ENCODE peak calls at places on chromosome 12, in seven cellular contexts. One of them, this sample, is unnamed.

GRCh38 chr12:3155710-3156386 is 78.7 kb downstream of the TSPAN9 start:
- DNase-seq in AG10803: no peak
- DNase-seq in neural progenitor cell: no peak
- DNase-seq in GM12865: no peak
- DNase-seq in testis: no peak
- DNase-seq in cardiac muscle cell: no peak
- DNase-seq in dorsolateral prefrontal cortex: no peak
- DNase-seq in this sample: no peak

GRCh38 chr12:109573914-109574244 is 285 bp downstream of the MVK start:
- DNase-seq in neural progenitor cell: no peak
- DNase-seq in GM12865: no peak
- DNase-seq in cardiac muscle cell: no peak
- DNase-seq in testis: no peak
- DNase-seq in dorsolateral prefrontal cortex: no peak
- DNase-seq in AG10803: no peak
- DNase-seq in this sample: no peak

GRCh38 chr12:113462880-113463745 is 8.6 kb downstream of the LHX5 start:
- DNase-seq in dorsolateral prefrontal cortex: no peak
- DNase-seq in neural progenitor cell: peak
- DNase-seq in AG10803: no peak
- DNase-seq in GM12865: no peak
- DNase-seq in cardiac muscle cell: peak
- DNase-seq in testis: no peak
- DNase-seq in this sample: no peak

GRCh38 chr12:46205293-46205692 is 63.5 kb downstream of the SLC38A1 start:
- DNase-seq in testis: no peak
- DNase-seq in dorsolateral prefrontal cortex: no peak
- DNase-seq in neural progenitor cell: no peak
- DNase-seq in AG10803: no peak
- DNase-seq in GM12865: no peak
- DNase-seq in cardiac muscle cell: no peak
- DNase-seq in this sample: no peak

GRCh38 chr12:42716521-42716920 is 127.0 kb upstream of the PRICKLE1 start:
- DNase-seq in AG10803: peak
- DNase-seq in dorsolateral prefrontal cortex: no peak
- DNase-seq in GM12865: no peak
- DNase-seq in neural progenitor cell: no peak
- DNase-seq in testis: peak
- DNase-seq in cardiac muscle cell: no peak
- DNase-seq in this sample: no peak

GRCh38 chr12:53976172-53976822 is 1.5 kb upstream of the HOTAIR start:
- DNase-seq in testis: no peak
- DNase-seq in cardiac muscle cell: no peak
- DNase-seq in AG10803: peak
- DNase-seq in dorsolateral prefrontal cortex: no peak
- DNase-seq in neural progenitor cell: no peak
- DNase-seq in GM12865: no peak
- DNase-seq in this sample: no peak

GRCh38 chr12:89768586-89769482 is 60.2 kb upstream of the ATP2B1 start:
- DNase-seq in neural progenitor cell: no peak
- DNase-seq in dorsolateral prefrontal cortex: no peak
- DNase-seq in AG10803: peak
- DNase-seq in GM12865: no peak
- DNase-seq in testis: peak
- DNase-seq in cardiac muscle cell: no peak
- DNase-seq in this sample: no peak

GRCh38 chr12:113980537-113981337 is 14.6 kb upstream of the RBM19 start:
- DNase-seq in neural progenitor cell: peak
- DNase-seq in dorsolateral prefrontal cortex: peak
- DNase-seq in AG10803: peak
- DNase-seq in cardiac muscle cell: peak
- DNase-seq in GM12865: peak
- DNase-seq in testis: peak
- DNase-seq in this sample: peak

GRCh38 chr12:108301346-108301745 is 37.8 kb downstream of the CMKLR1 start:
- DNase-seq in cardiac muscle cell: no peak
- DNase-seq in AG10803: no peak
- DNase-seq in dorsolateral prefrontal cortex: no peak
- DNase-seq in GM12865: no peak
- DNase-seq in neural progenitor cell: no peak
- DNase-seq in testis: no peak
- DNase-seq in this sample: no peak

GRCh38 chr12:47758834-47759690 is at the start of gene RAPGEF3:
- DNase-seq in cardiac muscle cell: peak
- DNase-seq in dorsolateral prefrontal cortex: peak
- DNase-seq in testis: peak
- DNase-seq in neural progenitor cell: peak
- DNase-seq in AG10803: peak
- DNase-seq in GM12865: peak
- DNase-seq in this sample: peak

GRCh38 chr12:54601841-54602240 is 13.4 kb upstream of the PPP1R1A start:
- DNase-seq in testis: no peak
- DNase-seq in dorsolateral prefrontal cortex: no peak
- DNase-seq in neural progenitor cell: no peak
- DNase-seq in cardiac muscle cell: no peak
- DNase-seq in GM12865: no peak
- DNase-seq in AG10803: no peak
- DNase-seq in this sample: peak

GRCh38 chr12:51533799-51534198 is 57.2 kb upstream of the SCN8A start:
- DNase-seq in AG10803: peak
- DNase-seq in dorsolateral prefrontal cortex: no peak
- DNase-seq in neural progenitor cell: no peak
- DNase-seq in cardiac muscle cell: peak
- DNase-seq in testis: no peak
- DNase-seq in GM12865: no peak
- DNase-seq in this sample: no peak

GRCh38 chr12:27331299-27331926 is 1.2 kb upstream of the BMAL2 start:
- DNase-seq in testis: no peak
- DNase-seq in dorsolateral prefrontal cortex: no peak
- DNase-seq in GM12865: peak
- DNase-seq in AG10803: peak
- DNase-seq in neural progenitor cell: no peak
- DNase-seq in cardiac muscle cell: no peak
- DNase-seq in this sample: no peak

GRCh38 chr12:115208098-115208497 is 524.1 kb upstream of the TBX3 start:
- DNase-seq in dorsolateral prefrontal cortex: no peak
- DNase-seq in neural progenitor cell: no peak
- DNase-seq in AG10803: no peak
- DNase-seq in cardiac muscle cell: no peak
- DNase-seq in testis: no peak
- DNase-seq in GM12865: peak
- DNase-seq in this sample: no peak

GRCh38 chr12:104504151-104504550 is 47.4 kb downstream of the CHST11 start:
- DNase-seq in testis: no peak
- DNase-seq in GM12865: no peak
- DNase-seq in dorsolateral prefrontal cortex: no peak
- DNase-seq in neural progenitor cell: no peak
- DNase-seq in AG10803: no peak
- DNase-seq in cardiac muscle cell: no peak
- DNase-seq in this sample: no peak

GRCh38 chr12:53223391-53224267 is 8.4 kb downstream of the RARG start:
- DNase-seq in GM12865: no peak
- DNase-seq in AG10803: peak
- DNase-seq in cardiac muscle cell: no peak
- DNase-seq in neural progenitor cell: peak
- DNase-seq in testis: no peak
- DNase-seq in dorsolateral prefrontal cortex: no peak
- DNase-seq in this sample: peak

GRCh38 chr12:76569685-76570604 is 10.4 kb upstream of the OSBPL8 start:
- DNase-seq in AG10803: peak
- DNase-seq in testis: no peak
- DNase-seq in neural progenitor cell: no peak
- DNase-seq in dorsolateral prefrontal cortex: no peak
- DNase-seq in cardiac muscle cell: no peak
- DNase-seq in GM12865: no peak
- DNase-seq in this sample: no peak

GRCh38 chr12:131530427-131530826 is 180.5 kb upstream of the SFSWAP start:
- DNase-seq in cardiac muscle cell: no peak
- DNase-seq in neural progenitor cell: no peak
- DNase-seq in testis: no peak
- DNase-seq in AG10803: no peak
- DNase-seq in dorsolateral prefrontal cortex: no peak
- DNase-seq in GM12865: no peak
- DNase-seq in this sample: no peak

GRCh38 chr12:122457627-122458026 is 35.2 kb upstream of the CLIP1 start:
- DNase-seq in testis: no peak
- DNase-seq in neural progenitor cell: no peak
- DNase-seq in dorsolateral prefrontal cortex: no peak
- DNase-seq in GM12865: peak
- DNase-seq in AG10803: no peak
- DNase-seq in cardiac muscle cell: no peak
- DNase-seq in this sample: no peak

DNA sequence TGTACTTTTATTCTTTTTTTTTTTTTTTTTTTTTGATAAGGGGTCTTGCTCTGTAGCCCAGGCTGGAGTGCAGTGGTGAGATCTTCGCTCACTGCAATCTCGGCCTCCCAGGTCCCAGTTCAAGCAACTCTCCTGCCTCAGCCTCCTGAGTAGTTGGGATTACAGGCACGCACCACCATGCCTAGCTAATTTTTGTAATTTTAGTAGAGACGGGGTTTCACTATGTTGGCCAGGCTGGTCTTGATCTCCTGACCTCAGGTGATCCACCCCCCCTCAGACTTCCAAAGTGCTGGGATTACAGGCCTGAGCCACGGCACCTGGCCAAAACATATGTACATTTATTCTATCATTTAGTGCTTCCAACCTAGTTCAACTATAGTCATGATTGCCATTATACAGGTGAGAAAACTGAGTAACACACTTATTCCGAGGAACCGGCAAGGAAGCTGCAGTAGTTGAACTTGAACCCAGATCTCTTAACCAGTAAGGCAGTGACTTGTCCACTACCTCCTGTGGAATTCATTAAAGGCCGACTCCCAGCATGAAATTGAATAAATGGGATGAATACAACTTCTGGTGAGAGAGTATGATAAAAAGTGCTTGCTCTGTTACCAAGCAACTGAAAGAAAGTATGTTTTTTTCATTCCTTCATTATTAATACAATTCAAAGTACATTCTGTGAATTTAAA is 755 bp upstream of the ATF7IP start:
- DNase-seq in AG10803: peak
- DNase-seq in GM12865: no peak
- DNase-seq in neural progenitor cell: no peak
- DNase-seq in dorsolateral prefrontal cortex: no peak
- DNase-seq in cardiac muscle cell: no peak
- DNase-seq in testis: no peak
- DNase-seq in this sample: no peak
- H3K4me3 ChIP-seq in AG10803: peak
- H3K4me3 ChIP-seq in GM12865: peak
- H3K4me3 ChIP-seq in neural progenitor cell: peak
- H3K4me3 ChIP-seq in dorsolateral prefrontal cortex: peak
- H3K4me3 ChIP-seq in cardiac muscle cell: peak
- H3K4me3 ChIP-seq in testis: peak
- H3K4me3 ChIP-seq in this sample: peak

DNA sequence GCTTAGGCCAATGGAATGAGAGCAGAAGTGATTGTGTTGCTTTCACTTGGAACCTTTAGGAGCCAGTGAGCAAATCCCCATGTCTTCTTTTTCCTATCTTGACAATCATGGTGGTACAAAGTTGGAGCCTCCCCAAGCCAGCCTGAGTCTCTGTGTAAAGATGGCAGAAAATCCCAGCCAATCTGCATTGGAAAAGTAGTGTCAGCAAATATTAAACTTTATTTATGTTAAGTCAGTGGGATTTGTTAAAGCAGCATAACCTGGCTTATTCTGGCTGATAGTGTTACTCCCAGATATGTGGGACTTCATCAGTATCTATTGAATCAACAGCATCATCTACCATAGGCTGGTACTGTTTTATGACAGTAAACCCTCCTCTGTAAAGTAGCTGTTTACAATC is 2.2 kb upstream of the NUAK1 start:
- DNase-seq in dorsolateral prefrontal cortex: no peak
- DNase-seq in AG10803: no peak
- DNase-seq in GM12865: no peak
- DNase-seq in cardiac muscle cell: no peak
- DNase-seq in neural progenitor cell: no peak
- DNase-seq in testis: no peak
- DNase-seq in this sample: no peak
- H3K4me3 ChIP-seq in dorsolateral prefrontal cortex: peak
- H3K4me3 ChIP-seq in AG10803: peak
- H3K4me3 ChIP-seq in GM12865: no peak
- H3K4me3 ChIP-seq in cardiac muscle cell: peak
- H3K4me3 ChIP-seq in neural progenitor cell: peak
- H3K4me3 ChIP-seq in testis: no peak
- H3K4me3 ChIP-seq in this sample: no peak

DNA sequence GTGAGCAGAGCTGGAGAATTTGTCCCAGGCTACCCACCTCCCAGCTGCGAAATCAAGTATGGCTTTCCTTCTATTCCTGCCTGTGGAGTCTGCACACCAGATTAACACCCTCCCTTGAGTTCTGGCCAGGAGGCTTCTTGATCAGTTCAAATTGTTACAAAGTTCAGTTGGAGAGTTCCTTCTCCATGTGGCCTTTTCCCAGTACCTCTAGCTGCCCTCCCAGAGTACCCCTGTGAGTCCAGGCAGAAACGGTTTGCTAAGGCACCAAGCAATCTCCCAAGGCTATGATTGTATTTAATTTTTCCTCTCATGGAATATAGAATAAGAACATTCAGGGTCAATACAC is 49.7 kb upstream of the ERGIC2 start:
- DNase-seq in dorsolateral prefrontal cortex: no peak
- DNase-seq in neural progenitor cell: peak
- DNase-seq in AG10803: no peak
- DNase-seq in GM12865: no peak
- DNase-seq in testis: peak
- DNase-seq in cardiac muscle cell: no peak
- DNase-seq in this sample: no peak
- H3K4me3 ChIP-seq in dorsolateral prefrontal cortex: no peak
- H3K4me3 ChIP-seq in neural progenitor cell: no peak
- H3K4me3 ChIP-seq in AG10803: no peak
- H3K4me3 ChIP-seq in GM12865: no peak
- H3K4me3 ChIP-seq in testis: no peak
- H3K4me3 ChIP-seq in cardiac muscle cell: no peak
- H3K4me3 ChIP-seq in this sample: no peak

GRCh38 chr12:28346567-28346966 is 156.3 kb downstream of the CCDC91 start:
- DNase-seq in neural progenitor cell: no peak
- DNase-seq in AG10803: no peak
- DNase-seq in cardiac muscle cell: no peak
- DNase-seq in dorsolateral prefrontal cortex: no peak
- DNase-seq in GM12865: no peak
- DNase-seq in testis: no peak
- DNase-seq in this sample: no peak
- H3K4me3 ChIP-seq in neural progenitor cell: no peak
- H3K4me3 ChIP-seq in AG10803: no peak
- H3K4me3 ChIP-seq in cardiac muscle cell: no peak
- H3K4me3 ChIP-seq in dorsolateral prefrontal cortex: no peak
- H3K4me3 ChIP-seq in GM12865: no peak
- H3K4me3 ChIP-seq in testis: no peak
- H3K4me3 ChIP-seq in this sample: no peak

GRCh38 chr12:70660002-70660604 is 22.9 kb upstream of the PTPRB start:
- DNase-seq in GM12865: no peak
- DNase-seq in AG10803: no peak
- DNase-seq in dorsolateral prefrontal cortex: no peak
- DNase-seq in testis: no peak
- DNase-seq in neural progenitor cell: no peak
- DNase-seq in cardiac muscle cell: no peak
- DNase-seq in this sample: no peak
- H3K4me3 ChIP-seq in GM12865: no peak
- H3K4me3 ChIP-seq in AG10803: no peak
- H3K4me3 ChIP-seq in dorsolateral prefrontal cortex: no peak
- H3K4me3 ChIP-seq in testis: no peak
- H3K4me3 ChIP-seq in neural progenitor cell: no peak
- H3K4me3 ChIP-seq in cardiac muscle cell: no peak
- H3K4me3 ChIP-seq in this sample: no peak